ENCODE peak calls at places on chromosome 11, in ten cellular contexts. N is D341Med; E is EL; K is fibroblast of mammary gland; Z is HCEC 1CT; X is stimulated activated CD4-positive, alpha-beta T cell treated with anti-CD3 and anti-CD28 coated beads, Interleukin-2, amount 100 ng/mL, for 48 hours; D is EH; M is hepatic stellate cell; A is foreskin fibroblast; P is esophagus squamous epithelium. I is an unnamed sample.

GRCh38 chr11:36540998-36541397 is 26.8 kb upstream of the RAG1 start:
- DNase-seq in N (peak; percentile 75), E (peak; percentile 20), K (peak; percentile 73), Z (peak; percentile 60), X (peak; percentile 5), D (peak; percentile 46), M (peak; percentile 12), A (peak; percentile 65), P (no peak), I (peak; percentile 12)

GRCh38 chr11:7098235-7098832 is 9.5 kb downstream of the RBMXL2 start:
- DNase-seq in N (peak; percentile 55), E (peak; percentile 52), K (peak; percentile 59), Z (peak; percentile 33), X (no peak), D (peak; percentile 51), M (peak; percentile 27), A (peak; percentile 75), P (no peak), I (no peak)

GRCh38 chr11:27656806-27657483 is 43.3 kb downstream of the BDNF start:
- DNase-seq in N (no peak), E (no peak), K (no peak), Z (no peak), X (no peak), D (no peak), M (peak; percentile 32), A (peak; percentile 54), P (no peak), I (no peak)

GRCh38 chr11:118889796-118890195 is 6.1 kb downstream of the CXCR5 start:
- DNase-seq in N (no peak), E (peak; percentile 76), K (peak; percentile 73), Z (no peak), X (no peak), D (peak; percentile 95), M (no peak), A (peak; percentile 79), P (no peak), I (no peak)

GRCh38 chr11:94131363-94132115 is 2.9 kb downstream of the PANX1 start:
- DNase-seq in N (no peak), E (peak; percentile 66), K (peak; percentile 72), Z (peak; percentile 32), X (no peak), D (peak; percentile 61), M (no peak), A (peak; percentile 77), P (no peak), I (no peak)

GRCh38 chr11:13247606-13248320 is 29.8 kb upstream of the BMAL1 start:
- DNase-seq in N (no peak), E (no peak), K (no peak), Z (no peak), X (no peak), D (no peak), M (no peak), A (no peak), P (no peak), I (no peak)

GRCh38 chr11:9853929-9854557 is 190.2 kb downstream of the SWAP70 start:
- DNase-seq in N (no peak), E (no peak), K (no peak), Z (no peak), X (no peak), D (peak; percentile 69), M (no peak), A (peak; percentile 28), P (no peak), I (no peak)

GRCh38 chr11:78011301-78011700 is 11.8 kb downstream of the KCTD14 start:
- DNase-seq in N (no peak), E (no peak), K (no peak), Z (no peak), X (no peak), D (no peak), M (no peak), A (no peak), P (no peak), I (no peak)

GRCh38 chr11:47373876-47374820 is 4.2 kb downstream of the SPI1 start:
- DNase-seq in N (peak; percentile 92), E (peak; percentile 71), K (peak; percentile 67), Z (peak; percentile 54), X (peak; percentile 87), D (peak; percentile 73), M (peak; percentile 85), A (peak; percentile 86), P (no peak), I (peak; percentile 82)

GRCh38 chr11:34988294-34989255 is 72.2 kb downstream of the PDHX start:
- DNase-seq in N (no peak), E (peak; percentile 50), K (peak; percentile 34), Z (peak; percentile 19), X (no peak), D (peak; percentile 67), M (peak; percentile 28), A (no peak), P (no peak), I (no peak)

GRCh38 chr11:19419813-19420212 is 179.1 kb upstream of the E2F8 start:
- DNase-seq in N (no peak), E (no peak), K (peak; percentile 79), Z (peak; percentile 80), X (no peak), D (no peak), M (no peak), A (peak; percentile 53), P (no peak), I (no peak)

GRCh38 chr11:57777969-57778317 is 16.3 kb downstream of the CTNND1 start:
- DNase-seq in N (no peak), E (no peak), K (no peak), Z (no peak), X (no peak), D (peak; percentile 32), M (no peak), A (peak; percentile 32), P (no peak), I (no peak)

GRCh38 chr11:40162901-40163300 is 1296.6 kb downstream of the LRRC4C start:
- DNase-seq in N (no peak), E (no peak), K (no peak), Z (no peak), X (no peak), D (no peak), M (no peak), A (no peak), P (no peak), I (no peak)

GRCh38 chr11:45678962-45679361 is 13.5 kb upstream of the CHST1 start:
- DNase-seq in N (no peak), E (no peak), K (no peak), Z (no peak), X (no peak), D (no peak), M (no peak), A (no peak), P (no peak), I (no peak)

GRCh38 chr11:61694971-61695706 is 14.9 kb downstream of the DAGLA start:
- DNase-seq in N (no peak), E (no peak), K (no peak), Z (no peak), X (no peak), D (peak; percentile 15), M (no peak), A (peak; percentile 30), P (no peak), I (no peak)

GRCh38 chr11:99601179-99601578 is 580.4 kb downstream of the CNTN5 start:
- DNase-seq in N (no peak), E (no peak), K (no peak), Z (no peak), X (no peak), D (no peak), M (no peak), A (no peak), P (no peak), I (no peak)

GRCh38 chr11:101792814-101793213 is 122.0 kb upstream of the CEP126 start:
- DNase-seq in N (no peak), E (no peak), K (no peak), Z (no peak), X (no peak), D (no peak), M (no peak), A (no peak), P (no peak), I (no peak)

GRCh38 chr11:73729594-73730206 is 31.2 kb downstream of the RAB6A start:
- DNase-seq in N (peak; percentile 51), E (peak; percentile 12), K (no peak), Z (no peak), X (no peak), D (no peak), M (no peak), A (peak; percentile 6), P (no peak), I (no peak)